ENCODE peak calls at places on chromosomes 16 and 17, in seven cellular contexts. E, D, K, S, O, J and W are unnamed samples.

GRCh38 chr17:80025140-80025539 is 10.5 kb downstream of the TBC1D16 start:
- ATAC-seq in E (no peak), D (no peak), K (peak), S (no peak), O (no peak), J (peak), W (no peak)

GRCh38 chr16:81633680-81634379 is 145.3 kb upstream of the PLCG2 start:
- ATAC-seq in E (no peak), D (peak), K (no peak), S (peak), O (no peak), J (no peak), W (no peak)

GRCh38 chr16:81532491-81533174 is 88.0 kb downstream of the CMIP start:
- ATAC-seq in E (no peak), D (no peak), K (no peak), S (peak), O (no peak), J (no peak), W (no peak)

GRCh38 chr16:56294599-56294998 is 103.3 kb downstream of the GNAO1 start:
- ATAC-seq in E (no peak), D (no peak), K (peak), S (no peak), O (peak), J (no peak), W (no peak)

GRCh38 chr16:58614212-58614611 is 15.4 kb downstream of the CNOT1 start:
- ATAC-seq in E (no peak), D (no peak), K (peak), S (no peak), O (peak), J (no peak), W (no peak)

GRCh38 chr16:1174477-1175357 is 21.8 kb downstream of the CACNA1H start:
- ATAC-seq in E (no peak), D (peak), K (no peak), S (peak), O (peak), J (no peak), W (no peak)

GRCh38 chr17:8231701-8232100 is 16.2 kb downstream of the CTC1 start:
- ATAC-seq in E (no peak), D (no peak), K (no peak), S (no peak), O (no peak), J (no peak), W (no peak)

GRCh38 chr16:27778926-27779570 is 229.1 kb downstream of the KATNIP start:
- ATAC-seq in E (no peak), D (no peak), K (no peak), S (no peak), O (no peak), J (no peak), W (no peak)

GRCh38 chr16:25052530-25052929 is 37.4 kb upstream of the ARHGAP17 start:
- ATAC-seq in E (no peak), D (no peak), K (no peak), S (peak), O (no peak), J (no peak), W (no peak)

GRCh38 chr17:59366040-59366757 is 34.7 kb downstream of the YPEL2 start:
- ATAC-seq in E (no peak), D (no peak), K (no peak), S (peak), O (no peak), J (no peak), W (peak)

GRCh38 chr16:58458634-58459343 is 41.2 kb upstream of the NDRG4 start:
- ATAC-seq in E (no peak), D (no peak), K (peak), S (no peak), O (peak), J (no peak), W (no peak)

GRCh38 chr17:44375196-44376017 is 11.8 kb upstream of the FAM171A2 start:
- ATAC-seq in E (no peak), D (peak), K (no peak), S (no peak), O (peak), J (no peak), W (peak)

GRCh38 chr17:49890077-49890821 is 42.4 kb upstream of the TAC4 start:
- ATAC-seq in E (no peak), D (peak), K (no peak), S (no peak), O (no peak), J (no peak), W (peak)

GRCh38 chr17:39608142-39608541 is 422 bp upstream of the NEUROD2 start:
- ATAC-seq in E (no peak), D (no peak), K (no peak), S (no peak), O (no peak), J (no peak), W (no peak)

DNA sequence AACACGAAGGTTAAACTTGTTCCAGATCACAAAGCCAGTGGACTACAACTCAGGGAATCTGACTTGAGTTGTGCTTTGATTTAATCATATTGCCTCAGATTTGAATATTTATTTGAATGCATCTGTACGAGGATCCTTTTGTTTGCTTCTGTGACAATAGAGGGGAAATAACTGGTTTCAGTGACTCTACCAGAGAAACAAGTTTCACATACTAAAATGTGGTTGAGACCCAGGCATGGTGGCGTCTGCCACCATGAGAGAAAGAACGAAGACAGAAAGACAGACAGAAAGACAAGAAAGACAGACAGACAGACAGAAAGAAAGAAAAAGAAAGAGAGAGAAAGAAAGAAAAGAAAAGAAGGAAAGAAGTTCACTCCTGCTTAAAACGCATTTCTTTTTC is 24.0 kb downstream of the YWHAE start:
- ATAC-seq in E (no peak), D (no peak), K (no peak), S (no peak), O (no peak), J (no peak), W (no peak)
- H3K27ac ChIP-seq in E (no peak), D (no peak), K (no peak), S (no peak), O (no peak), J (no peak), W (peak)

DNA sequence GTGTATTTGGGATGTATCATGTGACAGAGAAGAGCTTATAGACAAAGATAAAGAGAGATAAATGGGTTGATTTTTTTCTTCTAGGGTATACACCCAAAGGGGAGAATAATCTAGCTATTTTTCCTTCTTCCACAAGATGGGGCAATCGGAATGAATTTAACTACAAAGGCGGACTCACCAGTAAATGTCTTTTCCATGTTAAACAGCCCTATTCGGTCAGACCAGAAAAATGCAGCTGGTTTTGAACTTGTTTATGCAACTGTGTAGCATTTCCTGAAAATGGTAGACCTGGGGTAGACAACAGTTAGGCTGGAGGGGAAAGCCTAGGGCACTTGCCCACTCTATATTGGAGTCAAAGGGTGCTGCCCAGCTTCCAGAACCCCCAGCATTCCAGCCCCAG is 477.1 kb downstream of the TOX3 start:
- ATAC-seq in E (no peak), D (no peak), K (peak), S (peak), O (no peak), J (no peak), W (no peak)
- H3K27ac ChIP-seq in E (no peak), D (no peak), K (no peak), S (no peak), O (no peak), J (no peak), W (no peak)

DNA sequence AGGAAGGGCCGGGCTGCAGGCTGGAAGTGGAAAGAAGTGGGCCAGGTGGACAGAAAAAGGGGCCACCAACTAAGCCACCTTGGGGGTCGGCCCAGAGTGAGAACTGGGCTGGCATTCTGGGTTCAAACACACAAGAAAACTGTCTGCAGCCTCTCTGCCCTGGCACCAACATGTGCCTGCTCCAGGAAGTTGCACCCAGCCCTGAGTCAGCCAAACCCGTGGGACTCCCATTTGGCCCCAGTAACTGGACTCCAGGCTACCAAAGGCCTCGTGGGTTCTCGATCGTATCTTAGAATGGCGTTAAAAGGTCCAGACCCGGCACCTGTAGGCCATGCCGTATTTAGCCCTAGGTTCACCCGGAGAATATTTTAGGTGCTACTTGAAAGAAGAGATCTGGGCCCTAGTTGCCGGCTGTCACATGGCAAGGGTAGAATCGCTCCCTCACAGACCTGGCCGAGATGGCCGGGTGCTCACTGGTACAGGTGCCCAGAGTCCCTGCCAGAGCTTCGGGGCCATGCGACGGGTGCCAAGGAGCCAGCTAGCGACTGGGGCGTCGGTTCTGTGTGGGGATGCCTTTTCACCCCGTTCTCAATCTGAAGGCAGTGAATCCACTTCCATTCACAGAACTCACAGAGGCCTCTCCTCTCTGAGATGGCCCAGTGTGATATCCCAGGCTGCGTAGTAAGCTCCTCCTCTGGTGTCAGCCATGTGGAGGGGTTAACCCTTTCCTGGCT is 236.7 kb downstream of the MRTFB start:
- ATAC-seq in E (no peak), D (peak), K (peak), S (peak), O (no peak), J (peak), W (peak)
- H3K27ac ChIP-seq in E (no peak), D (peak), K (peak), S (no peak), O (peak), J (peak), W (peak)

GRCh38 chr17:57670769-57671545 is 74.1 kb downstream of the CCDC182 start:
- ATAC-seq in E (no peak), D (no peak), K (no peak), S (no peak), O (no peak), J (no peak), W (no peak)

GRCh38 chr17:57669671-57670529 is 75.2 kb downstream of the CCDC182 start:
- ATAC-seq in E (no peak), D (no peak), K (no peak), S (no peak), O (no peak), J (no peak), W (no peak)

GRCh38 chr17:57671546-57672204 is 73.4 kb downstream of the CCDC182 start:
- ATAC-seq in E (peak), D (peak), K (peak), S (peak), O (peak), J (peak), W (peak)

GRCh38 chr17:57672971-57673370 is 72.1 kb downstream of the CCDC182 start:
- ATAC-seq in E (no peak), D (no peak), K (no peak), S (no peak), O (no peak), J (no peak), W (no peak)

DNA sequence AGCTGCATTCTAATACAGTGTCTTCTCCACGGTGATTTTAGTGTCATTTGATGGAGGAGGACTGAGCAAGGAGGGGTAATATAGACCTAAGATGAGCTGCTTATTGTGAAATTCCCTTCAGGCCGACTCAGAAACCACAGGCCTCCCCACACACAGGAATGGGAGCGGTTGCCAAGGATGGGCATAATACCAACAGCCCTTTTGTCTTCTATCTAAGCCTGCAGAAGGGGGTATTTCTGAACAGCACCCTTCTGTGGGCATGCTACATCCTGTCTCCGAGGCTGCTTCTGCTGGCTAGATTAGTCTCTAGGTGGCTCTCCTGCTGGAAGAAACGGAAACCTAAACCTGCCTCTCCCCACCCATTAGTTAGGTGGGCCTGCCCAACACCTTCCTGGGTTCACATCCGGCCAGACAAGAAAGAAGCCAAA is 72.9 kb downstream of the CCDC182 start:
- ATAC-seq in E (peak), D (no peak), K (peak), S (no peak), O (peak), J (peak), W (no peak)
- H3K27ac ChIP-seq in E (no peak), D (no peak), K (no peak), S (no peak), O (no peak), J (peak), W (no peak)